ENCODE peak calls at places on chromosomes 13 and 19, in four cellular contexts. B is mesendoderm, J is H1, M is IMR-90. S is an unnamed sample.

GRCh38 chr13:27270594-27271520 is at the start of gene RASL11A:
- DNase-seq in M (peak; percentile 87), B (peak; percentile 89), J (peak; percentile 74), S (peak; percentile 89)

GRCh38 chr19:51735759-51736449 is 12.1 kb upstream of the HAS1 start:
- DNase-seq in M (peak; percentile 3), J (no peak), B (no peak), S (no peak)

GRCh38 chr13:47628666-47629065 is 372.4 kb downstream of the SUCLA2 start:
- DNase-seq in M (peak; percentile 21), B (no peak), J (no peak), S (no peak)

GRCh38 chr19:1774999-1775772 is 21.9 kb downstream of the ONECUT3 start:
- DNase-seq in B (peak; percentile 91), J (peak; percentile 72), M (no peak), S (peak; percentile 93)

GRCh38 chr13:54357284-54357933 is 1328.8 kb downstream of the OLFM4 start:
- DNase-seq in B (peak; percentile 34), J (no peak), M (no peak), S (peak; percentile 39)

GRCh38 chr13:74289861-74290260 is 155.7 kb upstream of the KLF12 start:
- DNase-seq in J (no peak), B (no peak), M (no peak), S (no peak)

GRCh38 chr13:26017196-26017921 is 34.5 kb downstream of the SHISA2 start:
- DNase-seq in J (no peak), B (no peak), M (no peak), S (no peak)

GRCh38 chr13:32211788-32212187 is 103.4 kb downstream of the ZAR1L start:
- DNase-seq in B (peak; percentile 12), M (peak; percentile 95), J (no peak), S (no peak)

GRCh38 chr13:110285991-110286923 is 20.7 kb downstream of the COL4A1 start:
- DNase-seq in B (no peak), M (no peak), J (no peak), S (no peak)

GRCh38 chr13:44120814-44121505 is 241.3 kb downstream of the LACC1 start:
- DNase-seq in M (no peak), J (no peak), B (no peak), S (no peak)

GRCh38 chr19:20660473-20660872 is 898 bp downstream of the ZNF626 start:
- DNase-seq in B (peak; percentile 51), J (no peak), M (no peak), S (peak; percentile 40)

GRCh38 chr13:32381539-32381938 is 46.4 kb downstream of the N4BP2L1 start:
- DNase-seq in J (peak; percentile 3), M (peak; percentile 37), B (peak; percentile 86), S (peak; percentile 52)

GRCh38 chr13:45737571-45738002 is 35.5 kb downstream of the CBY2 start:
- DNase-seq in M (no peak), B (peak; percentile 94), J (no peak), S (peak; percentile 65)

GRCh38 chr19:13053761-13054604 is 48.7 kb downstream of the LYL1 start:
- DNase-seq in B (peak; percentile 81), M (peak; percentile 96), J (no peak), S (no peak)

DNA sequence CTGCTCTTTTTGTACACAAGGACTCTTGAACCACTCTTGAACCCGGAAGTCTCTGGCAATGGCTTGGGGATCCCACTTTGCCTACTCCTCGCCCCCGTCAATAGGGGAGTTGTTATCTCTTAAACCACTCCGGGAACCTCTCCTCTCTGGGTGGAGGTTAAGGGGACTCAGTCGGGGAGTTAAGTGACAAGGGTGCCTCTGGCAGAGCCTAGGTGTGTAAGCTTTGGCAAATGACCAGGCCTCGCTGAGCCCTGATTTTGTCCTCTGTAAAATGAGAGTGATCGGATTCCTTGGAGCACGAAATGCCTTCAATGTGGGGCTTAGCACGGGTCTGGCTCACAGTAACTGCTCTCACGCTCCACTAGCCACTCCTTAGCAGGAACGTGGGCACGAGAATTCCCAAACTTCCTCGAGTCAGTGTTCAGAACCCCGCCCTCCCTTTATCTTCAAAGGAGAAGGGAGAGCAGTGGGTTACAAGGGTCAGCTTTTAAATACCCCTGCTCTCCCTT is 193.3 kb downstream of the KATNAL1 start:
- DNase-seq in M (no peak), J (no peak), B (peak; percentile 49), S (peak; percentile 32)
- H3K4ac ChIP-seq in M (no peak overlapping the region), J (no peak overlapping the region), B (peak overlapping the region; percentile 81), S (no peak overlapping the region)

GRCh38 chr13:88979465-88980180 is 1308.5 kb downstream of the SLITRK5 start:
- DNase-seq in J (no peak), M (no peak), B (peak; percentile 13), S (no peak)

DNA sequence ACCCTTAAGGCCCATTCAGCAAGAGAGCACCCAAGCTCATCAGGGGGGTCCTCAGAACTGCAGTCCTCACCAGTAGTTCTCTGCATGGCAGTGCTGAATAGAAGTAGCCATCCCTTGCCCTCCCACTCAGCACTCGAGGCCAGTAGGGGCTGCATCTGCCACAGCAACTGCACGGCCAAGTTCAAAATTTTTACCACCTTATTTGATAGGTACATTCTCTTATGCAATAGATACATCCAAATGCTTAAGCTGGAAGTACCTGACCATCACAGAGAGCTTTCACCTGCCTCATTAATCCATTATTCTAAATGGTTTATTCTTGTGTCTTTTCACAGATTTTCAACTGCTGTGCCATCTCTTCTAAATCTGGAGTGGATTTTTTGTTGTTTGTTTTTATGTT is 1307.4 kb downstream of the SLITRK5 start:
- DNase-seq in B (no peak), J (no peak), M (no peak), S (no peak)
- H3K56ac ChIP-seq in B (no peak overlapping the region), J (no peak overlapping the region), M (no peak overlapping the region), S (no peak overlapping the region)

DNA sequence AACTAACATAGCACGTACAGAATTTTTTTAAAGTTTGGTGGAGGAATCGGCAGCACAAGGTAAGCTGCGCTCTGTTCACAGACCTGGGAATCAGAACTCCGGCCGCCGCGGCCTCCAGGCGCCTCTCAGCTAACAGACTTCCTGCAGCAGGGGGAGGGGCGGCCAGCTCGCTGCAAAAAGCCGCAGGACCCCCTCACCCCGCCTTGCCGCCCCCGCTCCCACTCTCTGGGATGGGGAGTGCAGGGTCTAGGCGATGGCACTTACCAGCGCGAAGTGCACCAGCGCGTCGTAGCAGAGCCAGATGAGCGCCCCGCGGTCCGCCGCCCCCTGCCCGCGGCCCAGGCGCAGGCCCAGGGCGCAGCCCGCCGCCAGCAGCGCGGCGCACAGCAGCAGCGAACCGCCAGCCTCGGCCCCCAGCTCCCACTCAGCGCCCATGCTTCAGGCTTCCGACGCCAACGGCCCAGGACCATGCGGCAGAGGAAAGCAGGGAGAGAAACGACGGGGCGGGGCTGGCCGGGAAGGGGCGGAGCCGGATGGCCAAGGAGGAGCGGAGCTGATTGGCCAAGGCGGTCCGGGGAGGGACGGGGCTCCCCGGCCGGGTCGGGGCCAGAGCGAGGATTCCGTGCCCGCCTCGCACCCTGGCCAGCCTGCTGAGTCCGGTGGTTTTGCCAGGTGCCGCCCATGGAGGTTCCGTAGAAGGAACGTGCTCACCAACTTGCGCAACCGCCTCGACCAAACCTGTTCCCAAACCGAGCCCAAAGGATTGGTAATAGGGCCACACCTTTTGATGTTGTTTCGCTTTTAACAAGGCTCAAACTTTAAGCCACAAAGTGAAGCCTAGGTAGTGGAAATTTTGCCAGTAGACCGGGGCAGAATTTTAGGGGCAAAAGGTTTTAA is at the start of gene EBPL:
- DNase-seq in M (peak; percentile 86), J (peak; percentile 79), B (peak; percentile 96), S (peak; percentile 96)
- H3K4ac ChIP-seq in M (peak within 1 kb of the TSS; percentile 84), J (no peak within 1 kb of the TSS), B (peak within 1 kb of the TSS; percentile 73), S (no peak within 1 kb of the TSS)

DNA sequence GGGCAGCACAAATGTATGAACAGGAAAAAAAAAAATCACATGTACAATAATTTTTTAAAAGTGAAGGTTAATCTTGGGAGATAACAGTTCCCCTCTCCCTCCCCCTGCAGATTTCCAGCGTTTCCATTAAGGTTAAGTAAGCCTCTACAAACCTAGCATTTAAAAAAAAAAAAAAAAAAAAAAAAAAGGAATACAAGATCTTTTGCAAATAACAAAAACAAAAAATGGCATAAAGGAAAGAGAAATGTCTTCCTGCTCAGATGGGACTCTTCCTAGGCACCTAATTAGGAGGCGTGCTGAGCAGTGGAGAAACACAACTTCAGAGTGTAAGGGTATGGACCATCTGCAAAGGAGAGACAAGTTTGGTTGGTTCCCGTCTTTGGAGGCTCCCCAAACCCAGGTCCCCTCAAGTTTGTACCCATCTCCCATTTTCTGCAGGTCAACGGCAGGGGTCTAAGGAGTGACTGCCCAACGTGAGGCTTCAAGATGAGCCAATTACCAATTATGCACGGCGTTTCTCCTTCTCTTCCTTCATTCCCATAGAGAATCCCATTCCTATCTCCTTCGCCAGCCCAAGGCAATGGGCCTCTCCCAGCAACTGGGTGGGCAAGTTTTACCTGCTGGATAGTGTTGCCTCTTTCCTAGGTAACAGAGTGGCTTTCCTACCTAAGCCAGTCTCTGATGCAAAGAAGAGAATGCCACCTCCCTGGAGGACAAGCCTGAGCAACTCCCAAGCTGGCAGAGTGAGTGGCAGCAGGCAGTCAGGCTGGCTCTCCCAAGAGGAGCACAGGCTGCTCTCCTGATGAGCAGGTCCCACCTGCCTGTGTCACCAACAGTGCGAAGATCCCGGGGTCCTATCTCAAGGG is 5.1 kb upstream of the ECH1 start:
- DNase-seq in J (no peak), M (no peak), B (no peak), S (no peak)
- H3K56ac ChIP-seq in J (no peak overlapping the region), M (no peak overlapping the region), B (no peak overlapping the region), S (no peak overlapping the region)

GRCh38 chr13:114120486-114121430 is 11.7 kb downstream of the RASA3 start:
- DNase-seq in J (no peak), M (no peak), B (no peak), S (no peak)
- H3K4ac ChIP-seq in J (no peak overlapping the region), M (peak overlapping the region; percentile 98), B (no peak overlapping the region), S (no peak overlapping the region)

GRCh38 chr19:47691782-47692181 is 21.4 kb upstream of the EHD2 start:
- DNase-seq in J (no peak), B (no peak), M (no peak), S (no peak)

GRCh38 chr19:47694466-47695273 is 18.6 kb upstream of the EHD2 start:
- DNase-seq in B (no peak), J (no peak), M (no peak), S (no peak)

GRCh38 chr19:47693903-47694302 is 19.3 kb upstream of the EHD2 start:
- DNase-seq in B (no peak), J (no peak), M (no peak), S (no peak)

GRCh38 chr19:47695533-47696262 is 17.5 kb upstream of the EHD2 start:
- DNase-seq in J (no peak), M (no peak), B (no peak), S (no peak)

GRCh38 chr19:47693489-47693888 is 19.7 kb upstream of the EHD2 start:
- DNase-seq in M (no peak), J (no peak), B (no peak), S (no peak)
- H3K56ac ChIP-seq in M (no peak overlapping the region), J (no peak overlapping the region), B (peak overlapping the region; percentile 49), S (no peak overlapping the region)

GRCh38 chr19:8571006-8571411 is 6.2 kb downstream of the MYO1F start:
- DNase-seq in J (no peak), B (no peak), M (peak; percentile 68), S (no peak)
- H3K4ac ChIP-seq in J (peak overlapping the region; percentile 44), B (no peak overlapping the region), M (peak overlapping the region; percentile 94), S (no peak overlapping the region)

DNA sequence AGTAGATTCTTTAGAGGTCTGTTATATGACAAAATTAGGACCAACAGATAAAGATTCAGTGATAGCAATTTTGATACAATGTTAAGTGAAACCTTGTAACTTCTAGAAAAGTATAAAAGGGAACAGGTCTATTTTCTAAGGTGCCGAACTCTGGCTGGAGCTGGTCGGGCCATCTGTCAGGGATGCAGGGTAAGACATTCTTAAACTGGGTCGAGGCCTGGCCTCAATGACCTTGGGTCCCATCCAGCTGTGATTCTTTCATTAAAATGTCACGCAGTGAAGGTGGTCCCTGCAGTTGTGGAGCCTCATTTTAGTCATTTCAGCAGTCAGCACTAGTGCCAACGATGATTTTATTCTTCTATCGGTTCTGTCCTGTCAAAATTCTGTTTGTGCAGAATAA is 271.9 kb upstream of the SPRY2 start:
- DNase-seq in B (no peak), J (no peak), M (no peak), S (no peak)
- H3K56ac ChIP-seq in B (no peak overlapping the region), J (no peak overlapping the region), M (no peak overlapping the region), S (no peak overlapping the region)

S was measured in H9.